ENCODE peak calls at places on chromosomes 16 and 17, in five cellular contexts. One of them, this sample, is unnamed. For H3K9me2, the result is how much of the 10 kb centered on the place peaks cover.

GRCh38 chr17:40019140-40019991 is 4.1 kb downstream of the CSF3 start:
- DNase-seq in GM23248: peak
- DNase-seq in OCI-LY7: no peak
- DNase-seq in Karpas-422: no peak
- DNase-seq in PC-3: no peak
- DNase-seq in this sample: no peak

GRCh38 chr16:52034830-52035229 is 512.1 kb downstream of the TOX3 start:
- DNase-seq in GM23248: no peak
- DNase-seq in OCI-LY7: no peak
- DNase-seq in Karpas-422: no peak
- DNase-seq in PC-3: no peak
- DNase-seq in this sample: no peak

GRCh38 chr17:67718325-67718941 is 697 bp downstream of the NOL11 start:
- DNase-seq in GM23248: peak
- DNase-seq in OCI-LY7: peak
- DNase-seq in Karpas-422: peak
- DNase-seq in PC-3: peak
- DNase-seq in this sample: no peak

GRCh38 chr17:29929544-29930398 is at the start of gene SSH2:
- DNase-seq in GM23248: peak
- DNase-seq in OCI-LY7: peak
- DNase-seq in Karpas-422: peak
- DNase-seq in PC-3: peak
- DNase-seq in this sample: peak

GRCh38 chr17:45435481-45435880 is 2.8 kb upstream of the ARHGAP27 start:
- DNase-seq in GM23248: no peak
- DNase-seq in OCI-LY7: no peak
- DNase-seq in Karpas-422: no peak
- DNase-seq in PC-3: no peak
- DNase-seq in this sample: peak

GRCh38 chr16:89785523-89786155 is 30.8 kb downstream of the FANCA start:
- DNase-seq in GM23248: no peak
- DNase-seq in OCI-LY7: no peak
- DNase-seq in Karpas-422: no peak
- DNase-seq in PC-3: no peak
- DNase-seq in this sample: no peak

GRCh38 chr16:76500006-76500405 is 222.8 kb downstream of the CNTNAP4 start:
- DNase-seq in GM23248: no peak
- DNase-seq in OCI-LY7: no peak
- DNase-seq in Karpas-422: peak
- DNase-seq in PC-3: no peak
- DNase-seq in this sample: no peak

GRCh38 chr17:19487009-19487600 is 46.5 kb upstream of the SLC47A1 start:
- DNase-seq in GM23248: no peak
- DNase-seq in OCI-LY7: no peak
- DNase-seq in Karpas-422: no peak
- DNase-seq in PC-3: no peak
- DNase-seq in this sample: no peak

GRCh38 chr17:49624896-49625295 is 49.2 kb downstream of the NXPH3 start:
- DNase-seq in GM23248: peak
- DNase-seq in OCI-LY7: no peak
- DNase-seq in Karpas-422: no peak
- DNase-seq in PC-3: no peak
- DNase-seq in this sample: no peak

GRCh38 chr17:40561871-40562611 is 3.2 kb downstream of the CCR7 start:
- DNase-seq in GM23248: peak
- DNase-seq in OCI-LY7: peak
- DNase-seq in Karpas-422: peak
- DNase-seq in PC-3: no peak
- DNase-seq in this sample: no peak

GRCh38 chr16:64035337-64035736 is 1086.5 kb downstream of the CDH11 start:
- DNase-seq in GM23248: no peak
- DNase-seq in OCI-LY7: no peak
- DNase-seq in Karpas-422: no peak
- DNase-seq in PC-3: no peak
- DNase-seq in this sample: no peak

GRCh38 chr16:70396209-70396904 is 42.5 kb downstream of the ST3GAL2 start:
- DNase-seq in GM23248: peak
- DNase-seq in OCI-LY7: no peak
- DNase-seq in Karpas-422: peak
- DNase-seq in PC-3: no peak
- DNase-seq in this sample: no peak

GRCh38 chr17:76458580-76459490 is 5.9 kb upstream of the UBE2O start:
- DNase-seq in GM23248: peak
- DNase-seq in OCI-LY7: peak
- DNase-seq in Karpas-422: peak
- DNase-seq in PC-3: peak
- DNase-seq in this sample: peak

GRCh38 chr17:69906306-69906705 is 168.7 kb upstream of the KCNJ16 start:
- DNase-seq in GM23248: no peak
- DNase-seq in OCI-LY7: no peak
- DNase-seq in Karpas-422: no peak
- DNase-seq in PC-3: no peak
- DNase-seq in this sample: no peak

GRCh38 chr17:69900101-69900500 is 174.9 kb upstream of the KCNJ16 start:
- DNase-seq in GM23248: no peak
- DNase-seq in OCI-LY7: no peak
- DNase-seq in Karpas-422: no peak
- DNase-seq in PC-3: no peak
- DNase-seq in this sample: no peak

GRCh38 chr17:69898606-69899005 is 176.4 kb upstream of the KCNJ16 start:
- DNase-seq in GM23248: peak
- DNase-seq in OCI-LY7: no peak
- DNase-seq in Karpas-422: no peak
- DNase-seq in PC-3: no peak
- DNase-seq in this sample: no peak

DNA sequence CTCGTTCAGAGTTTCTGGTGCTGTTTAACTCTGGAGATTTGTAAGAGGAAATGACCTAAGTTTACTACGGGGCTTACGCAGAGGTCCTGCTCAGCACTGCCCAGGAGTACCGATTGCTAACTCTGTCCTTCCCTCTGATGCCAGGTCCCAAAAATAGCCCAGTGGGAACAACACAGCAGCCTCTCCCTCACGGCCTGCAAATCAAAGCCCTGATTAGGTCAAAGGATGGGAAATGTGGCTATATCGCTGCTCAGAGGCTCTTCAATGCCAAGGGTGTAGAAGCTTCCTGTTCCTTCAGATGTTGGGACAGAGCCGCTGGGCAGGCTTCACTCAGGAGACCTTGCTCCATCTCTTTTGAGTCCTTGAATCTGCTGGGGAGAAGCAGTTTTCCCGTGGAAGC is 174.2 kb upstream of the KCNJ16 start:
- DNase-seq in GM23248: no peak
- DNase-seq in OCI-LY7: no peak
- DNase-seq in Karpas-422: no peak
- DNase-seq in PC-3: no peak
- DNase-seq in this sample: no peak
- H2AFZ ChIP-seq in GM23248: no peak
- H2AFZ ChIP-seq in OCI-LY7: no peak
- H2AFZ ChIP-seq in Karpas-422: no peak
- H2AFZ ChIP-seq in PC-3: peak
- H2AFZ ChIP-seq in this sample: no peak

GRCh38 chr17:73261952-73262675 is 434 bp upstream of the CPSF4L start:
- DNase-seq in GM23248: no peak
- DNase-seq in OCI-LY7: no peak
- DNase-seq in Karpas-422: no peak
- DNase-seq in PC-3: no peak
- DNase-seq in this sample: no peak
- H3K4me3 ChIP-seq in GM23248: no peak
- H3K4me3 ChIP-seq in OCI-LY7: no peak
- H3K4me3 ChIP-seq in Karpas-422: no peak
- H3K4me3 ChIP-seq in PC-3: no peak
- H3K4me3 ChIP-seq in this sample: no peak

DNA sequence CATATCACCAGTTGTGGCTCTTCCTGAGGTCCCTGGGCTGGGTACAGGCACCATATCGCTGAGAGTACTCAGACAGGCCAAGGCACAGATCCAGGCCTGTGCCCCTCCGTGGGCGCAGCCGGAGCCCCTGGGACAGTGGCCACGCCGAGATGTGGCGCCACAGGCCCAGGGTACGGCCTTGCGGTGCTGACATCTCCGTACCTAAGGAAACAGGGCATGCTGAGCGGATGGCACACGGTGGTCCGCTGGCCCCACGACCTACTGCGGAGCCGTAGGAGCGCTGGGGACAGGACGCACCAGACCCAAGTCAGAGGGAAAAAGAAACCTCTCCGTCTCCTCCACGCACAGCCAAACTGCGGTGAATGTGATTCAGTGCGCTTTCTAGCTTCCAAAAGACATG is 26.5 kb downstream of the NDUFAF8 start:
- DNase-seq in GM23248: no peak
- DNase-seq in OCI-LY7: no peak
- DNase-seq in Karpas-422: no peak
- DNase-seq in PC-3: no peak
- DNase-seq in this sample: no peak
- H3K9me2 ChIP-seq in GM23248: under half
- H3K9me2 ChIP-seq in OCI-LY7: under half
- H3K9me2 ChIP-seq in Karpas-422: under half
- H3K9me2 ChIP-seq in PC-3: under half
- H3K9me2 ChIP-seq in this sample: under half

GRCh38 chr16:1429631-1430030 is 1.2 kb upstream of the PERCC1 start:
- DNase-seq in GM23248: no peak
- DNase-seq in OCI-LY7: no peak
- DNase-seq in Karpas-422: no peak
- DNase-seq in PC-3: no peak
- DNase-seq in this sample: no peak

GRCh38 chr16:1431497-1432270 is 806 bp downstream of the PERCC1 start:
- DNase-seq in GM23248: no peak
- DNase-seq in OCI-LY7: no peak
- DNase-seq in Karpas-422: no peak
- DNase-seq in PC-3: no peak
- DNase-seq in this sample: no peak

GRCh38 chr16:1430759-1431496 is at the start of gene PERCC1:
- DNase-seq in GM23248: no peak
- DNase-seq in OCI-LY7: no peak
- DNase-seq in Karpas-422: no peak
- DNase-seq in PC-3: peak
- DNase-seq in this sample: no peak

GRCh38 chr16:1429026-1429425 is 1.9 kb upstream of the PERCC1 start:
- DNase-seq in GM23248: no peak
- DNase-seq in OCI-LY7: no peak
- DNase-seq in Karpas-422: no peak
- DNase-seq in PC-3: no peak
- DNase-seq in this sample: no peak

DNA sequence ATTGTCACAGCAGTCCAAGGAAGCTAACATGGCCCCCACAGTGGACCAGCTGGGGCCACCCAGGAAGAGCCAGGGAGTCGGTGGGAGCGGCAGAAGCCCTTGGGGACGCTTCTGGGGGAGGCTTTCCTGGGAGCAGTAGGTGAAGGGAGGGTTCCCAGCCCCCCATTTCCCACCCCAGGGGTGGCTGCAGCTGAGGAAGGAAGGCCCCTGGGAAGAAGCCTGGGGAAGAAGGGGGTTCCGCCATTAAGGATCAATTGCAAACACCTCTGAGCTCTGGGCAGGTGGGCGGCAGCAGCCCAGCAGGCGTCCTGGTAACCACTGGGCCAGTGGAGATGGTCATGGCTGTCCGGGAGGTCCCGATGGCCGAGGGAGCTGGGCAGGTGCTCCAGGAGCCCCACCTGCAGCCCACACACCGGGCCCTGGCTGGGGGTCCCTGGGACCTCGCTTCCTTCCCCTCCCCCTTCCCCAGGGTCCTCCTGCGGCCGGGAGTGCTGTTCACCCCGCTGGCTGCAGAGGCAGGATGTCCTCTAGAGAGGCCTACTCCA is 592 bp upstream of the PERCC1 start:
- DNase-seq in GM23248: no peak
- DNase-seq in OCI-LY7: no peak
- DNase-seq in Karpas-422: no peak
- DNase-seq in PC-3: no peak
- DNase-seq in this sample: no peak
- H2AFZ ChIP-seq in GM23248: no peak
- H2AFZ ChIP-seq in OCI-LY7: no peak
- H2AFZ ChIP-seq in Karpas-422: no peak
- H2AFZ ChIP-seq in PC-3: peak
- H2AFZ ChIP-seq in this sample: no peak

GRCh38 chr17:2724783-2725164 is 13.2 kb upstream of the CLUH start:
- DNase-seq in GM23248: peak
- DNase-seq in OCI-LY7: no peak
- DNase-seq in Karpas-422: no peak
- DNase-seq in PC-3: peak
- DNase-seq in this sample: no peak
- H3K4me3 ChIP-seq in GM23248: peak
- H3K4me3 ChIP-seq in OCI-LY7: no peak
- H3K4me3 ChIP-seq in Karpas-422: no peak
- H3K4me3 ChIP-seq in PC-3: peak
- H3K4me3 ChIP-seq in this sample: no peak

GRCh38 chr16:10871157-10871991 is 5.6 kb upstream of the CIITA start:
- DNase-seq in GM23248: peak
- DNase-seq in OCI-LY7: peak
- DNase-seq in Karpas-422: peak
- DNase-seq in PC-3: peak
- DNase-seq in this sample: peak

GRCh38 chr16:10868562-10869469 is 8.2 kb upstream of the CIITA start:
- DNase-seq in GM23248: no peak
- DNase-seq in OCI-LY7: peak
- DNase-seq in Karpas-422: peak
- DNase-seq in PC-3: no peak
- DNase-seq in this sample: no peak

GRCh38 chr16:10868089-10868488 is 8.9 kb upstream of the CIITA start:
- DNase-seq in GM23248: no peak
- DNase-seq in OCI-LY7: peak
- DNase-seq in Karpas-422: no peak
- DNase-seq in PC-3: no peak
- DNase-seq in this sample: no peak

GRCh38 chr16:10870137-10870776 is 6.7 kb upstream of the CIITA start:
- DNase-seq in GM23248: peak
- DNase-seq in OCI-LY7: peak
- DNase-seq in Karpas-422: peak
- DNase-seq in PC-3: no peak
- DNase-seq in this sample: no peak

DNA sequence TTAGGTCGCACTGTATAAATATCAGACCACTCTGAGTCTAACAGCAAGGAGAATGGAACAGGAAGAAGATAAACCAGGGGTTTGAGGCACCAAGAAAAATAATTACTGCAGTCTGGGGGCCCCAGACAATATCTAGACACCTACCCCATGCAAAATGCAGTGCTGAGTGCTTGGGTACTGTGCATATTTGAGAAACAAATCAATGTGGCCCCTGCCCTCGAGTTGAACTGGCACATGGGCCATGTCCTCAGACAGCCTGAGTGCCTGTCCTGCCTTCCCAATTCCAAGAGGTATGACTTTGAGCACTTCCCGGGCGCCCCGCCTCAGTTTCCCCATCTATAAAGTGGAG is 6.2 kb upstream of the CIITA start:
- DNase-seq in GM23248: no peak
- DNase-seq in OCI-LY7: no peak
- DNase-seq in Karpas-422: no peak
- DNase-seq in PC-3: no peak
- DNase-seq in this sample: no peak
- H3K9me2 ChIP-seq in GM23248: under half
- H3K9me2 ChIP-seq in OCI-LY7: under half
- H3K9me2 ChIP-seq in Karpas-422: under half
- H3K9me2 ChIP-seq in PC-3: under half
- H3K9me2 ChIP-seq in this sample: under half

DNA sequence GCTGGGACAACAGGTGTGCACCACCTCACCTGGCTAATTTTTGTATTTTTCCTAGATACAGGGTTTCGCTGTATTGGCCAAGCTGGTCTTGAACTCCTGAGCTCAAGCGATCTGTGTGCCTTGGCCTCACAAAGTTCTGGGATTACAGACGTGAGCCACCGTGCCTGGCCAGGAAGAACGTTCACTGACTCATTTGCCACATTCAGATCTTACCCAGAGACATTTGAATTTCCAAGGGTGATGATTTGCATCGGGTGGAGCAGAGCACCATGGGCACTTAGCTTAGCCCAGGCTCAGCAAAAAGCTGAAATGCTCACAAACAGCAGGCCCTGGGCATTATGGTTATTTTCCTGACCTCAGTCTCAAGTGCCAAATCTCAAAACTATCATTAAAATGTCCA is 14.5 kb upstream of the ADORA2B start:
- DNase-seq in GM23248: peak
- DNase-seq in OCI-LY7: no peak
- DNase-seq in Karpas-422: peak
- DNase-seq in PC-3: no peak
- DNase-seq in this sample: no peak
- H2AFZ ChIP-seq in GM23248: no peak
- H2AFZ ChIP-seq in OCI-LY7: no peak
- H2AFZ ChIP-seq in Karpas-422: peak
- H2AFZ ChIP-seq in PC-3: no peak
- H2AFZ ChIP-seq in this sample: no peak